ENCODE peak calls at places on chromosomes 1 and 21, in five cellular contexts. G is CMK, C is SHP77, B is H9, F is left colon. A is an unnamed sample.

GRCh38 chr1:9573723-9574122 is 15.0 kb upstream of the TMEM201 start:
- DNase-seq in F (no peak), G (no peak), B (no peak), C (no peak), A (no peak)

GRCh38 chr1:203307690-203308126 is 2.4 kb downstream of the BTG2 start:
- DNase-seq in F (no peak), B (peak), G (no peak), C (no peak), A (no peak)

GRCh38 chr21:35940074-35940927 is 120.0 kb downstream of the SETD4 start:
- DNase-seq in F (peak), G (no peak), C (peak), B (peak), A (peak)

GRCh38 chr1:172602706-172603105 is 56.2 kb upstream of the FASLG start:
- DNase-seq in B (no peak), C (no peak), F (no peak), G (no peak), A (no peak)

GRCh38 chr1:20551945-20552727 is at the start of gene FAM43B:
- DNase-seq in G (peak), C (no peak), F (peak), B (peak), A (peak)

GRCh38 chr21:15928196-15928595 is 198.4 kb downstream of the USP25 start:
- DNase-seq in G (no peak), B (no peak), F (no peak), C (no peak), A (no peak)

GRCh38 chr1:23273450-23274133 is 56.3 kb upstream of the HTR1D start:
- DNase-seq in C (no peak), G (no peak), F (peak), B (no peak), A (no peak)

GRCh38 chr1:25810341-25811299 is 9.1 kb upstream of the MTFR1L start:
- DNase-seq in C (peak), F (peak), G (no peak), B (peak), A (peak)

GRCh38 chr1:53388963-53389362 is 61.1 kb upstream of the LRP8 start:
- DNase-seq in C (peak), G (no peak), F (no peak), B (no peak), A (no peak)